ENCODE peak calls at places on chromosomes 2 and 18, in eight cellular contexts. M is psoas muscle, Y is transverse colon, G is heart left ventricle, L is thoracic aorta, E is choroid plexus epithelial cell, W is cardiac fibroblast, S is A549. V is an unnamed sample.

GRCh38 chr2:57782587-57782986 is 264.0 kb upstream of the VRK2 start:
- DNase-seq in M (no peak), Y (no peak), G (no peak), L (no peak), E (no peak), W (no peak), S (no peak), V (no peak)

GRCh38 chr2:28393115-28393836 is 618 bp downstream of the FOSL2 start:
- DNase-seq in M (peak; percentile 87), Y (peak; percentile 60), G (peak; percentile 88), L (no peak), E (peak; percentile 76), W (peak; percentile 74), S (peak; percentile 63), V (no peak)

GRCh38 chr18:12310762-12311161 is 2.7 kb downstream of the TUBB6 start:
- DNase-seq in M (peak; percentile 23), Y (no peak), G (no peak), L (no peak), E (peak; percentile 34), W (no peak), S (no peak), V (no peak)

GRCh38 chr2:28952806-28953190 is 28.3 kb upstream of the TOGARAM2 start:
- DNase-seq in M (no peak), Y (no peak), G (no peak), L (no peak), E (peak; percentile 26), W (no peak), S (peak; percentile 59), V (no peak)

GRCh38 chr2:129464036-129464435 is 515.4 kb upstream of the RAB6C start:
- DNase-seq in M (no peak), Y (no peak), G (no peak), L (no peak), E (no peak), W (no peak), S (no peak), V (no peak)

GRCh38 chr2:167196461-167197252 is 308.4 kb downstream of the XIRP2 start:
- DNase-seq in M (peak; percentile 59), Y (no peak), G (no peak), L (no peak), E (peak; percentile 94), W (peak; percentile 74), S (no peak), V (no peak)

GRCh38 chr18:26233208-26233607 is 7.0 kb downstream of the TAF4B start:
- DNase-seq in M (no peak), Y (no peak), G (no peak), L (no peak), E (no peak), W (no peak), S (no peak), V (no peak)

GRCh38 chr2:164910091-164910899 is 45.0 kb downstream of the SLC38A11 start:
- DNase-seq in M (no peak), Y (peak; percentile 46), G (no peak), L (no peak), E (peak; percentile 94), W (peak; percentile 58), S (no peak), V (no peak)

GRCh38 chr2:15506231-15506819 is 54.8 kb downstream of the NBAS start:
- DNase-seq in M (no peak), Y (no peak), G (no peak), L (no peak), E (peak; percentile 76), W (peak; percentile 67), S (no peak), V (no peak)

GRCh38 chr2:20590704-20591515 is 60.0 kb downstream of the HS1BP3 start:
- DNase-seq in M (peak; percentile 39), Y (peak; percentile 6), G (no peak), L (no peak), E (no peak), W (no peak), S (no peak), V (no peak)

GRCh38 chr18:36931116-36931515 is 102.2 kb downstream of the KIAA1328 start:
- DNase-seq in M (no peak), Y (no peak), G (no peak), L (no peak), E (no peak), W (no peak), S (no peak), V (no peak)

GRCh38 chr2:217092710-217093379 is 233.0 kb upstream of the TNP1 start:
- DNase-seq in M (no peak), Y (no peak), G (no peak), L (no peak), E (no peak), W (no peak), S (no peak), V (no peak)

GRCh38 chr2:231571810-231572209 is 20.9 kb upstream of the TEX44 start:
- DNase-seq in M (no peak), Y (no peak), G (no peak), L (no peak), E (no peak), W (no peak), S (no peak), V (no peak)
- H3K4me3 ChIP-seq in M (no peak overlapping the region), Y (no peak overlapping the region), G (no peak overlapping the region), L (no peak overlapping the region), E (no peak overlapping the region), W (no peak overlapping the region), S (no peak overlapping the region), V (no peak overlapping the region)

GRCh38 chr2:197517150-197517549 is 1.3 kb downstream of the MOB4 start:
- DNase-seq in M (no peak), Y (no peak), G (no peak), L (no peak), E (no peak), W (peak; percentile 5), S (no peak), V (no peak)

GRCh38 chr2:197514754-197515153 is 1.1 kb upstream of the MOB4 start:
- DNase-seq in M (no peak), Y (no peak), G (no peak), L (no peak), E (no peak), W (peak; percentile 15), S (no peak), V (no peak)

GRCh38 chr2:197515277-197515797 is 529 bp upstream of the MOB4 start:
- DNase-seq in M (no peak), Y (no peak), G (no peak), L (no peak), E (no peak), W (no peak), S (no peak), V (no peak)

DNA sequence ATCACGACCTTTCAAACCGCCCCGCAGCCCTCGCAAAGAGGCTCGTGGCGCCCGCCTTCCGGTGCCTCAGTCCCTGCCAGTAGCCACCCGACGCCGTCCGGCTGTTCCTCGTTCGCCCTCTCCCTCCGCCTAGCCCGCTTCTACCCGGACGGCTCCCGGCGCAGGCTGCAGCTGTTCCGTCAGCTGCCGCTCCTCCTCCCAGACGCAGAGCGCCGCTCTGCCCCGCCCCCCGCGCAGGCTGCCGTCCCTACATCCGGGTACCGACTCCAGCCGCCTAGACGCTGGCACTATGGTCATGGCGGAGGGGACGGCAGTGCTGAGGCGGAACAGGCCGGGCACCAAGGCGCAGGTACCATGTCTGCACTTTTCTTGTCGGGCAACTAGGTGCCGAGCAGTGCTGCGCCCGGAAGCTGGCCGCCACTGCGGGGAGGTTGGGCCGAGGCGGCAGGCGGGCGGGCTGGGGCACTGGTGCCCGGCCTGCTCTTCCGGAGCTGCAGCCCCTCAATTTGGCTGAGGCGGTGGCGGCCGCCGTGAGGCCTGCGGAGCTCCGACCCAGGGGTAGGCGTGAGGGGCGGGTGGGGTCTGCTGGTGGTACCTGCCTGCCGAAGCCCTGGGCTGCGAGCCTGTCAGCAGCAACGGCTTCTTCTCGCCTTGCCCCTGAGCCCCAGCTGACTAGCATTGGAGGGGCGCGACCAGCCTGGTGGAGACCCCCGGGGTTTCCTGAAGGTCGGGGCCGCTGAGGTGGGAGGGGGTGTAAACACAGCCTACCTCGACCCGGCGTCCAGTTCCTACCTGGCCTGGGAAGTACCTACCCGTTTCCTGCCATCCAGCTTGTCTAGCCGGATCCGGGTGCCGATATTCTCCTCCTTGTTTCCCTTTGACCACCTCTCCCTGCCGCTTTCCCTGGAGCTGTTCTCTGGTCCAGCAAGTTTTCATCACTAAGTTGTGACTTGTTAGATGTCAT is at the start of gene MOB4:
- DNase-seq in M (peak; percentile 98), Y (peak; percentile 96), G (peak; percentile 98), L (peak; percentile 78), E (peak; percentile 95), W (peak; percentile 96), S (peak; percentile 96), V (peak; percentile 68)
- TF ChIP-seq CTCF in M (no peak), Y (peak; percentile 19), G (no peak), L (no peak), E (no peak), W (no peak), S (no peak), V (no peak)

GRCh38 chr2:113276216-113276905 is 2.4 kb downstream of the PAX8 start:
- DNase-seq in M (no peak), Y (no peak), G (no peak), L (no peak), E (no peak), W (no peak), S (no peak), V (no peak)

GRCh38 chr2:113276906-113277425 is 1.8 kb downstream of the PAX8 start:
- DNase-seq in M (no peak), Y (no peak), G (no peak), L (no peak), E (no peak), W (no peak), S (no peak), V (no peak)

GRCh38 chr2:113277474-113278072 is 1.1 kb downstream of the PAX8 start:
- DNase-seq in M (no peak), Y (no peak), G (no peak), L (no peak), E (no peak), W (no peak), S (no peak), V (no peak)

GRCh38 chr2:113278812-113279139 is at the start of gene PAX8:
- DNase-seq in M (no peak), Y (no peak), G (no peak), L (no peak), E (no peak), W (no peak), S (no peak), V (no peak)

DNA sequence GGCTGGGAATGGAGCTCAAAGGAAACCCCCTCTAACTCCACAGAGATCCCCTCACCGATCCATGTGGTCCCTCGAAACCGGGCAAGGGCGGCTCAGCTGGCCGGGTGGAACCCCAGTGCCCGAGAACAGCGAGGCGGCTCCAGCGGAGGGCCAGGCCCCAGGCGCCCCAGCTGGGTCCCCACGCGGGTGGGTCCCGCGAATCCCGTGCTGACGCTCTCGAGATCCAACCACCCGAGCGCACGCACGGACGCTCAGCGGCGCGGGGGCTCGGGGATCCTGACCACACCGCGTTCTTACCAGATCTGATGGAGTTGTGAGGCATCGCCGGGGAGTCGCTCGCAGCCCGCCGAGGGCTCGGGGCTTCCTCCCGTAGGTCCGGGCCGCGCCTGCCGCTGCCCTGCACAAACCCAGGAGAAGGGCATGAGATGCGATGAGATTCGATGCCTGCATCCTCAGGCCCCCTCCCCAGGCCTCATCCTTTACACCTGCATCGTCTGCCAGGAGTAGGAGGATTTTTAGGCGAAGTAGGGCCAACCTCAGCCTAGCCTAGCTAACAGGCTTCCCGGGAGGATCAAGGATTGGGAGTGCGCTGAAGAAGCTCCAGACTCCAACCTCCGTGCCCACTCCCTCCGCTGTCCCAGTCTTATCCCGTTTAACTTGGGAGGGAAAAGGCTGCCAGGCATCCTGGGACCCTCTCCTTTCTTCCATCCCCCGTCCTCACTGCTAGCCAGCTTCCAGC is 479 bp downstream of the PAX8 start:
- DNase-seq in M (no peak), Y (no peak), G (no peak), L (no peak), E (no peak), W (no peak), S (no peak), V (no peak)
- H3K4me3 ChIP-seq in M (no peak overlapping the region), Y (no peak overlapping the region), G (no peak overlapping the region), L (peak overlapping the region; percentile 54), E (no peak overlapping the region), W (no peak overlapping the region), S (no peak overlapping the region), V (no peak overlapping the region)

GRCh38 chr2:38474833-38475566 is 97.9 kb upstream of the ATL2 start:
- DNase-seq in M (no peak), Y (no peak), G (no peak), L (no peak), E (no peak), W (no peak), S (no peak), V (no peak)
- TF ChIP-seq CTCF in M (no peak), Y (no peak), G (no peak), L (no peak), E (no peak), W (no peak), S (no peak), V (no peak)